ENCODE peak calls at places on chromosomes 16 and 17, in ten cellular contexts. T, J, L, H, W, Z, C, M, O and A are unnamed samples.

GRCh38 chr17:59001158-59001814 is 105.4 kb downstream of the TRIM37 start:
- DNase-seq in T (no peak), J (no peak), L (peak; percentile 18), H (no peak), W (peak; percentile 21), Z (peak; percentile 31), C (peak; percentile 34), M (no peak), O (no peak), A (peak; percentile 28)

GRCh38 chr17:81518113-81518784 is 5.7 kb upstream of the ACTG1 start:
- DNase-seq in T (no peak), J (peak; percentile 61), L (no peak), H (no peak), W (no peak), Z (peak; percentile 33), C (no peak), M (peak; percentile 77), O (no peak), A (peak; percentile 58)

GRCh38 chr17:49315974-49316570 is 46.0 kb downstream of the ZNF652 start:
- DNase-seq in T (no peak), J (no peak), L (no peak), H (no peak), W (no peak), Z (no peak), C (no peak), M (no peak), O (no peak), A (no peak)

GRCh38 chr17:6084226-6085161 is 14.3 kb downstream of the WSCD1 start:
- DNase-seq in T (no peak), J (no peak), L (no peak), H (no peak), W (no peak), Z (no peak), C (no peak), M (no peak), O (no peak), A (no peak)

GRCh38 chr17:50206604-50207293 is 5.3 kb upstream of the COL1A1 start:
- DNase-seq in T (no peak), J (no peak), L (peak; percentile 77), H (peak; percentile 57), W (peak; percentile 76), Z (peak; percentile 35), C (peak; percentile 74), M (no peak), O (no peak), A (peak; percentile 46)

GRCh38 chr17:30323262-30323894 is 10.5 kb downstream of the TMIGD1 start:
- DNase-seq in T (no peak), J (no peak), L (no peak), H (no peak), W (no peak), Z (peak; percentile 22), C (no peak), M (no peak), O (no peak), A (peak; percentile 14)

GRCh38 chr17:323721-324139 is 28.9 kb downstream of the RPH3AL start:
- DNase-seq in T (no peak), J (no peak), L (no peak), H (no peak), W (no peak), Z (no peak), C (no peak), M (no peak), O (no peak), A (no peak)

GRCh38 chr16:85473909-85474640 is 139.0 kb upstream of the GSE1 start:
- DNase-seq in T (no peak), J (peak; percentile 76), L (no peak), H (no peak), W (no peak), Z (no peak), C (no peak), M (no peak), O (no peak), A (no peak)

GRCh38 chr17:43778337-43779144 is at the start of gene DUSP3:
- DNase-seq in T (peak; percentile 65), J (peak; percentile 98), L (peak; percentile 96), H (peak; percentile 95), W (peak; percentile 96), Z (peak; percentile 96), C (peak; percentile 98), M (peak; percentile 94), O (peak; percentile 91), A (peak; percentile 99)

GRCh38 chr17:43780135-43780534 is at the start of gene CFAP97D1:
- DNase-seq in T (no peak), J (no peak), L (no peak), H (no peak), W (no peak), Z (no peak), C (no peak), M (no peak), O (no peak), A (no peak)

GRCh38 chr17:43782903-43783462 is 2.7 kb downstream of the CFAP97D1 start:
- DNase-seq in T (no peak), J (no peak), L (no peak), H (no peak), W (no peak), Z (no peak), C (no peak), M (no peak), O (no peak), A (no peak)

GRCh38 chr17:43784068-43784467 is 3.8 kb downstream of the CFAP97D1 start:
- DNase-seq in T (no peak), J (no peak), L (no peak), H (no peak), W (no peak), Z (no peak), C (no peak), M (no peak), O (no peak), A (no peak)

DNA sequence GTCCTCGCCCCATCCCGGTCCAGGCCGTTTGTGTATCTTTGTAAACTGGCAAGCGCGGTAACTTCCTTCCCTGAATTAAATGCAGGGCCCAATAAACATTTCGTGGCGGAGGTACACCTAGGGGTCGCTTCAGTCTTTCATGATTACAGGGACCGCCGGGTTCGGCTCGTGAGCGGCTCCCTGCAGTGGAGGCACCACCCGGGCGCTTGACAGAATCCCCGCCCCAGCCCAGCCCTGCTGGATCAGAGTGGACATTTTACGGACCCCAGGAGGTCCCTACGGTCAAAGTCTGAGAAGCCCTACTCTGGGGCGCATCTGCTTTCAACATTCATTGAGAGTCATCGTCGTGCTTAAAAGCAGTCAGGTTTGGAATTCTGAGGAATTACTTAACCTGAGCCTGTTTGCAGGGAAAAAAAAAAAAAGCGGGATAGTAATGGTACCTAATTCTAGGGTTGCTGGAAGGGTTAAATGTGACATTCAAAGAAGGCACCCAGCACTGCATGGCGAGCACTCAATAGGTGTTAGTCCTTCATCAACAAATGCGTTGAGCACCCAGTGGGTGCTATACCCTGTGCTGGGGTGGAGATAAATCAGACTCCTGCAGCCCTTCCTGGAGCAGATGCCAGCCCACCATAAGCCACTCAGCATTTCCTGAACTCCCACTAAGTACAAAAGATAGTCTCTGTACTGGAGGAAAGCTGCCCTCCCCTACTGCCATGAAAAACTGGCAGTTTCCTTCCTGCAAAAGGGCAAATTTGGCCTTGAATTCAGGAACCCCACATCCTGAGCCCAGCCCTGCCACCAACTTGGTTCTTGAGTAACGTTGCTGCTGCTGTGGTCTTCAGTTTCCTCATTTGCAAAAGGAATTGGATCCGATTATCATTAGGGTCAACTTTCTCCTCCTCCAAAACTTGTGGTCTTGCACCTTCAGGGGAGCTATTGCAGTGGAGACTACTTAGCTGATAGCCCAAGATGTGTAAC is 658 bp upstream of the DUSP3 start:
- DNase-seq in T (no peak), J (no peak), L (peak; percentile 54), H (no peak), W (no peak), Z (no peak), C (no peak), M (no peak), O (no peak), A (no peak)
- TF ChIP-seq CTCF in T (no peak), J (no peak), L (peak; percentile 43), H (peak; percentile 28), W (no peak), Z (peak; percentile 12), C (no peak), M (peak; percentile 40), O (no peak), A (no peak)

GRCh38 chr16:10122546-10122945 is 59.7 kb downstream of the GRIN2A start:
- DNase-seq in T (no peak), J (no peak), L (no peak), H (no peak), W (no peak), Z (no peak), C (peak; percentile 16), M (no peak), O (peak; percentile 12), A (peak; percentile 72)
- TF ChIP-seq CTCF in T (peak; percentile 22), J (no peak), L (peak; percentile 19), H (peak; percentile 45), W (no peak), Z (no peak), C (peak; percentile 32), M (peak; percentile 45), O (no peak), A (peak; percentile 69)

GRCh38 chr16:5502944-5503343 is 405.3 kb upstream of the EEF2KMT start:
- DNase-seq in T (no peak), J (no peak), L (no peak), H (no peak), W (no peak), Z (no peak), C (no peak), M (no peak), O (no peak), A (no peak)

GRCh38 chr16:5504028-5504758 is 406.6 kb upstream of the EEF2KMT start:
- DNase-seq in T (no peak), J (no peak), L (no peak), H (peak; percentile 22), W (no peak), Z (no peak), C (peak; percentile 44), M (no peak), O (no peak), A (no peak)

GRCh38 chr16:5500526-5500925 is 402.9 kb upstream of the EEF2KMT start:
- DNase-seq in T (no peak), J (no peak), L (no peak), H (no peak), W (no peak), Z (no peak), C (no peak), M (no peak), O (no peak), A (no peak)

GRCh38 chr16:5505093-5505887 is 407.7 kb upstream of the EEF2KMT start:
- DNase-seq in T (no peak), J (no peak), L (no peak), H (no peak), W (no peak), Z (no peak), C (no peak), M (no peak), O (no peak), A (no peak)

GRCh38 chr16:5502467-5502869 is 404.9 kb upstream of the EEF2KMT start:
- DNase-seq in T (no peak), J (no peak), L (no peak), H (no peak), W (no peak), Z (peak; percentile 10), C (peak; percentile 73), M (peak; percentile 9), O (no peak), A (peak; percentile 46)
- TF ChIP-seq CTCF in T (no peak), J (no peak), L (no peak), H (peak; percentile 49), W (no peak), Z (no peak), C (peak; percentile 69), M (peak; percentile 51), O (no peak), A (peak; percentile 45)

GRCh38 chr17:32249475-32249874 is 16.2 kb upstream of the RHBDL3 start:
- DNase-seq in T (no peak), J (no peak), L (no peak), H (no peak), W (no peak), Z (no peak), C (no peak), M (no peak), O (no peak), A (no peak)

GRCh38 chr17:32256695-32257013 is 9.0 kb upstream of the RHBDL3 start:
- DNase-seq in T (no peak), J (no peak), L (no peak), H (no peak), W (no peak), Z (no peak), C (no peak), M (no peak), O (no peak), A (no peak)

GRCh38 chr17:32258383-32259121 is 7.1 kb upstream of the RHBDL3 start:
- DNase-seq in T (no peak), J (no peak), L (no peak), H (no peak), W (no peak), Z (no peak), C (no peak), M (no peak), O (no peak), A (no peak)

GRCh38 chr17:32256012-32256694 is 9.5 kb upstream of the RHBDL3 start:
- DNase-seq in T (no peak), J (no peak), L (no peak), H (no peak), W (no peak), Z (no peak), C (no peak), M (no peak), O (no peak), A (no peak)

DNA sequence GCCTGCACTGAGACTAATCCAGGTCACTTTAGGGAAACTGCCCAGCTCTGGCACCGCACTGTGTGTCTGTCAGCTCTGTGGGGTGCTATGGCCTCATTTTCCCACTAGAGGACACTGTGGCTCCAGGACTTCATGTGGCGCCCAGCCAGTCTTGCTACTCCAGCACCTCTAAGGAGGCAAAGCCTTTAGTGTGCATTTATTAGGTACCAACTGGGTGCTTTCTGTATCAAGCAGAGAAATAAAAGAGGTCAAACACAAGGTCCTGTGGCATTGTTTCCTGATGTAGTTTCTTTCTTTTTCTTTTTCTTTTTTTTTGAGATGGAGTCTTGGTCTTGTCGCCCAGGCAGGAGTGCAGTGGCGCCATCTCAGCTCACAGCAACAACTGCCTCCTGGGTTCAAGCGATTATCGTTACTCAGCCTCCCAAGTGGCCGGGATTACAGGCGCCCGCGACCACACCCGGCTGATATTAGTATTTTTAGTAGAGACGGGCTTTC is 12.5 kb upstream of the RHBDL3 start:
- DNase-seq in T (peak; percentile 48), J (peak; percentile 84), L (peak; percentile 81), H (peak; percentile 76), W (peak; percentile 86), Z (peak; percentile 81), C (peak; percentile 86), M (peak; percentile 77), O (peak; percentile 76), A (peak; percentile 79)
- TF ChIP-seq CTCF in T (peak; percentile 98), J (peak; percentile 86), L (peak; percentile 96), H (peak; percentile 100), W (peak; percentile 86), Z (peak; percentile 97), C (peak; percentile 88), M (peak; percentile 95), O (peak; percentile 98), A (peak; percentile 89)